ENCODE peak calls at places on chromosomes 1 and 21, in five cellular contexts. One of them, this sample, is unnamed.

GRCh38 chr1:92705456-92705855 is 79.5 kb downstream of the EVI5 start:
- DNase-seq in dorsolateral prefrontal cortex: no peak
- DNase-seq in neural progenitor cell: no peak
- DNase-seq in transverse colon: no peak
- DNase-seq in fibroblast of pulmonary artery: peak; percentile 38
- DNase-seq in this sample: no peak

GRCh38 chr1:78536427-78536826 is 45.7 kb downstream of the PTGFR start:
- DNase-seq in fibroblast of pulmonary artery: no peak
- DNase-seq in dorsolateral prefrontal cortex: no peak
- DNase-seq in neural progenitor cell: no peak
- DNase-seq in transverse colon: no peak
- DNase-seq in this sample: no peak

GRCh38 chr1:30033276-30034104 is 689.9 kb downstream of the MATN1 start:
- DNase-seq in dorsolateral prefrontal cortex: no peak
- DNase-seq in fibroblast of pulmonary artery: no peak
- DNase-seq in neural progenitor cell: no peak
- DNase-seq in transverse colon: no peak
- DNase-seq in this sample: no peak

GRCh38 chr1:112263464-112263863 is 132.6 kb upstream of the CTTNBP2NL start:
- DNase-seq in fibroblast of pulmonary artery: peak; percentile 80
- DNase-seq in neural progenitor cell: no peak
- DNase-seq in dorsolateral prefrontal cortex: no peak
- DNase-seq in transverse colon: no peak
- DNase-seq in this sample: no peak

GRCh38 chr1:177091036-177091435 is 73.5 kb downstream of the ASTN1 start:
- DNase-seq in neural progenitor cell: no peak
- DNase-seq in dorsolateral prefrontal cortex: no peak
- DNase-seq in fibroblast of pulmonary artery: no peak
- DNase-seq in transverse colon: no peak
- DNase-seq in this sample: no peak

GRCh38 chr1:3369437-3370076 is 84.9 kb upstream of the ARHGEF16 start:
- DNase-seq in transverse colon: no peak
- DNase-seq in dorsolateral prefrontal cortex: no peak
- DNase-seq in fibroblast of pulmonary artery: peak; percentile 69
- DNase-seq in neural progenitor cell: no peak
- DNase-seq in this sample: peak; percentile 45

GRCh38 chr1:6703016-6703415 is 1.4 kb upstream of the DNAJC11 start:
- DNase-seq in neural progenitor cell: no peak
- DNase-seq in dorsolateral prefrontal cortex: no peak
- DNase-seq in transverse colon: no peak
- DNase-seq in fibroblast of pulmonary artery: no peak
- DNase-seq in this sample: no peak

GRCh38 chr1:244322791-244323521 is 128.8 kb downstream of the ADSS2 start:
- DNase-seq in dorsolateral prefrontal cortex: no peak
- DNase-seq in neural progenitor cell: no peak
- DNase-seq in fibroblast of pulmonary artery: peak; percentile 98
- DNase-seq in transverse colon: no peak
- DNase-seq in this sample: no peak

GRCh38 chr1:203455706-203456105 is 19.9 kb upstream of the PRELP start:
- DNase-seq in transverse colon: no peak
- DNase-seq in neural progenitor cell: peak; percentile 65
- DNase-seq in dorsolateral prefrontal cortex: no peak
- DNase-seq in fibroblast of pulmonary artery: no peak
- DNase-seq in this sample: no peak

GRCh38 chr1:210233216-210233494 is 559 bp downstream of the SERTAD4 start:
- DNase-seq in dorsolateral prefrontal cortex: no peak
- DNase-seq in fibroblast of pulmonary artery: no peak
- DNase-seq in neural progenitor cell: peak; percentile 56
- DNase-seq in transverse colon: no peak
- DNase-seq in this sample: no peak

GRCh38 chr1:246142320-246142893 is 364.7 kb downstream of the SMYD3 start:
- DNase-seq in dorsolateral prefrontal cortex: no peak
- DNase-seq in fibroblast of pulmonary artery: peak; percentile 95
- DNase-seq in transverse colon: no peak
- DNase-seq in neural progenitor cell: no peak
- DNase-seq in this sample: no peak

GRCh38 chr1:229275005-229275404 is 4.1 kb downstream of the RAB4A start:
- DNase-seq in neural progenitor cell: no peak
- DNase-seq in dorsolateral prefrontal cortex: no peak
- DNase-seq in transverse colon: no peak
- DNase-seq in fibroblast of pulmonary artery: no peak
- DNase-seq in this sample: no peak

GRCh38 chr1:151352001-151352718 is 5.1 kb upstream of the RFX5 start:
- DNase-seq in neural progenitor cell: no peak
- DNase-seq in fibroblast of pulmonary artery: peak; percentile 65
- DNase-seq in dorsolateral prefrontal cortex: no peak
- DNase-seq in transverse colon: no peak
- DNase-seq in this sample: no peak

GRCh38 chr1:68758666-68759209 is 261.9 kb upstream of the DEPDC1 start:
- DNase-seq in dorsolateral prefrontal cortex: no peak
- DNase-seq in fibroblast of pulmonary artery: no peak
- DNase-seq in neural progenitor cell: no peak
- DNase-seq in transverse colon: no peak
- DNase-seq in this sample: no peak

GRCh38 chr1:179124866-179125265 is 43.0 kb downstream of the TOR3A start:
- DNase-seq in neural progenitor cell: no peak
- DNase-seq in fibroblast of pulmonary artery: peak; percentile 20
- DNase-seq in transverse colon: no peak
- DNase-seq in dorsolateral prefrontal cortex: no peak
- DNase-seq in this sample: no peak

GRCh38 chr1:53654216-53655210 is 84.5 kb downstream of the GLIS1 start:
- DNase-seq in fibroblast of pulmonary artery: peak; percentile 8
- DNase-seq in neural progenitor cell: no peak
- DNase-seq in dorsolateral prefrontal cortex: no peak
- DNase-seq in transverse colon: no peak
- DNase-seq in this sample: no peak

GRCh38 chr1:227321035-227321434 is 2.7 kb upstream of the CDC42BPA start:
- DNase-seq in fibroblast of pulmonary artery: no peak
- DNase-seq in neural progenitor cell: no peak
- DNase-seq in transverse colon: no peak
- DNase-seq in dorsolateral prefrontal cortex: no peak
- DNase-seq in this sample: no peak

GRCh38 chr1:171743014-171743870 is 1.4 kb upstream of the VAMP4 start:
- DNase-seq in neural progenitor cell: no peak
- DNase-seq in dorsolateral prefrontal cortex: no peak
- DNase-seq in transverse colon: peak; percentile 37
- DNase-seq in fibroblast of pulmonary artery: peak; percentile 78
- DNase-seq in this sample: no peak

GRCh38 chr1:7422561-7422960 is 348.5 kb upstream of the VAMP3 start:
- DNase-seq in dorsolateral prefrontal cortex: peak; percentile 26
- DNase-seq in fibroblast of pulmonary artery: no peak
- DNase-seq in transverse colon: no peak
- DNase-seq in neural progenitor cell: no peak
- DNase-seq in this sample: no peak

DNA sequence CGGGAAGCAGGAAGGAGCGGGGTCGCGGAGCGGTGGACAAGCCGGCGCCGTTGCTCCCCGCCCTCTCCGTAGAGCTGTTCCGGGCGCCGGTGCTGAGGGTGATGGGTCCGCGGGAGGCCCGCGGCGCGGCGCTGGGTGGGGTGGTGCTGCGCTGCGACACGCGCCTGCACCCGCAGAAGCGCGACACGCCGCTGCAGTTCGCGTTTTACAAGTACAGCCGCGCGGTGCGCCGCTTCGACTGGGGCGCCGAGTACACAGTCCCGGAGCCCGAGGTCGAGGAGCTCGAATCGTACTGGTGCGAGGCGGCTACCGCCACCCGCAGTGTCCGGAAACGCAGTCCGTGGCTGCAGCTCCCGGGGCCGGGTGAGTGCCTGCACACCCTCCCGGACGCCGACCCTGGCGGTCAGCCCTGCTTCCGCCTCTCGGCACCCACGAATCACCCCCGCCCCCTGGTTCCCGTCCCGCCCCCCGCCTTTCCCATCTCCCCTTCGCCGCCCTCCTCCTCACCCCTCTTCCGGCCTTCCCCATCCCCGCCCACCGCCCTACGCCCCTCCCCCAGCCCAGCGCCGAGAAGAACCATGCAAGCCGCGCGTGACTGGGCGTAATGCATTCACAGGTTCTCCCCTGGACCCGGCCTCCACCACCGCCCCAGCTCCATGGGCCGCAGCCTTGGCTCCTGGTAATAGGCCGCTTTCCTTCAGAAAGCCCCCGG is 5.4 kb downstream of the FCRLB start:
- DNase-seq in fibroblast of pulmonary artery: peak; percentile 86
- DNase-seq in transverse colon: peak; percentile 85
- DNase-seq in dorsolateral prefrontal cortex: peak; percentile 59
- DNase-seq in neural progenitor cell: peak; percentile 91
- DNase-seq in this sample: peak; percentile 90
- TF ChIP-seq CTCF in fibroblast of pulmonary artery: no peak
- TF ChIP-seq CTCF in transverse colon: no peak
- TF ChIP-seq CTCF in dorsolateral prefrontal cortex: no peak
- TF ChIP-seq CTCF in neural progenitor cell: no peak
- TF ChIP-seq CTCF in this sample: no peak

GRCh38 chr21:42651515-42652401 is 1.7 kb upstream of the PDE9A start:
- DNase-seq in transverse colon: peak; percentile 78
- DNase-seq in neural progenitor cell: no peak
- DNase-seq in fibroblast of pulmonary artery: no peak
- DNase-seq in dorsolateral prefrontal cortex: no peak
- DNase-seq in this sample: peak; percentile 17

GRCh38 chr21:42654179-42654912 is 925 bp downstream of the PDE9A start:
- DNase-seq in dorsolateral prefrontal cortex: no peak
- DNase-seq in fibroblast of pulmonary artery: no peak
- DNase-seq in neural progenitor cell: peak; percentile 88
- DNase-seq in transverse colon: no peak
- DNase-seq in this sample: no peak

GRCh38 chr21:42653492-42654061 is at the start of gene PDE9A:
- DNase-seq in neural progenitor cell: peak; percentile 94
- DNase-seq in dorsolateral prefrontal cortex: no peak
- DNase-seq in fibroblast of pulmonary artery: no peak
- DNase-seq in transverse colon: peak; percentile 55
- DNase-seq in this sample: no peak

GRCh38 chr21:42650441-42651421 is 2.7 kb upstream of the PDE9A start:
- DNase-seq in dorsolateral prefrontal cortex: no peak
- DNase-seq in fibroblast of pulmonary artery: no peak
- DNase-seq in transverse colon: no peak
- DNase-seq in neural progenitor cell: no peak
- DNase-seq in this sample: peak; percentile 10

GRCh38 chr21:42652527-42653491 is 612 bp upstream of the PDE9A start:
- DNase-seq in transverse colon: peak; percentile 56
- DNase-seq in dorsolateral prefrontal cortex: peak; percentile 63
- DNase-seq in fibroblast of pulmonary artery: peak; percentile 30
- DNase-seq in neural progenitor cell: peak; percentile 91
- DNase-seq in this sample: peak; percentile 64
- TF ChIP-seq CTCF in transverse colon: peak; percentile 58
- TF ChIP-seq CTCF in dorsolateral prefrontal cortex: no peak
- TF ChIP-seq CTCF in fibroblast of pulmonary artery: peak; percentile 25
- TF ChIP-seq CTCF in neural progenitor cell: peak; percentile 70
- TF ChIP-seq CTCF in this sample: peak; percentile 67

GRCh38 chr1:15972409-15972808 is 3.5 kb downstream of the ZBTB17 start:
- DNase-seq in dorsolateral prefrontal cortex: no peak
- DNase-seq in neural progenitor cell: no peak
- DNase-seq in fibroblast of pulmonary artery: no peak
- DNase-seq in transverse colon: no peak
- DNase-seq in this sample: no peak

GRCh38 chr1:15973772-15974171 is 2.1 kb downstream of the ZBTB17 start:
- DNase-seq in transverse colon: no peak
- DNase-seq in neural progenitor cell: no peak
- DNase-seq in fibroblast of pulmonary artery: no peak
- DNase-seq in dorsolateral prefrontal cortex: no peak
- DNase-seq in this sample: no peak

GRCh38 chr1:15974855-15975254 is 1.0 kb downstream of the ZBTB17 start:
- DNase-seq in transverse colon: no peak
- DNase-seq in fibroblast of pulmonary artery: no peak
- DNase-seq in dorsolateral prefrontal cortex: no peak
- DNase-seq in neural progenitor cell: no peak
- DNase-seq in this sample: no peak

GRCh38 chr1:15975805-15976680 is at the start of gene ZBTB17:
- DNase-seq in dorsolateral prefrontal cortex: peak; percentile 82
- DNase-seq in neural progenitor cell: peak; percentile 99
- DNase-seq in transverse colon: peak; percentile 96
- DNase-seq in fibroblast of pulmonary artery: peak; percentile 95
- DNase-seq in this sample: peak; percentile 94

GRCh38 chr1:15975358-15975804 is 520 bp downstream of the ZBTB17 start:
- DNase-seq in transverse colon: peak; percentile 62
- DNase-seq in fibroblast of pulmonary artery: peak; percentile 48
- DNase-seq in dorsolateral prefrontal cortex: peak; percentile 68
- DNase-seq in neural progenitor cell: peak; percentile 89
- DNase-seq in this sample: peak; percentile 69
- TF ChIP-seq CTCF in transverse colon: no peak
- TF ChIP-seq CTCF in fibroblast of pulmonary artery: no peak
- TF ChIP-seq CTCF in dorsolateral prefrontal cortex: peak; percentile 9
- TF ChIP-seq CTCF in neural progenitor cell: peak; percentile 51
- TF ChIP-seq CTCF in this sample: no peak

GRCh38 chr21:34519013-34519412 is 7.0 kb upstream of the KCNE1 start:
- DNase-seq in transverse colon: no peak
- DNase-seq in fibroblast of pulmonary artery: no peak
- DNase-seq in dorsolateral prefrontal cortex: no peak
- DNase-seq in neural progenitor cell: no peak
- DNase-seq in this sample: no peak

GRCh38 chr21:34514576-34515135 is 2.6 kb upstream of the KCNE1 start:
- DNase-seq in transverse colon: no peak
- DNase-seq in dorsolateral prefrontal cortex: no peak
- DNase-seq in fibroblast of pulmonary artery: no peak
- DNase-seq in neural progenitor cell: no peak
- DNase-seq in this sample: no peak

GRCh38 chr21:34517039-34517438 is 5.0 kb upstream of the KCNE1 start:
- DNase-seq in fibroblast of pulmonary artery: no peak
- DNase-seq in dorsolateral prefrontal cortex: no peak
- DNase-seq in transverse colon: no peak
- DNase-seq in neural progenitor cell: no peak
- DNase-seq in this sample: no peak

GRCh38 chr21:34519694-34520093 is 7.7 kb upstream of the KCNE1 start:
- DNase-seq in dorsolateral prefrontal cortex: no peak
- DNase-seq in fibroblast of pulmonary artery: no peak
- DNase-seq in transverse colon: no peak
- DNase-seq in neural progenitor cell: no peak
- DNase-seq in this sample: no peak

GRCh38 chr21:34517491-34518245 is 5.7 kb upstream of the KCNE1 start:
- DNase-seq in fibroblast of pulmonary artery: no peak
- DNase-seq in neural progenitor cell: peak; percentile 35
- DNase-seq in transverse colon: no peak
- DNase-seq in dorsolateral prefrontal cortex: no peak
- DNase-seq in this sample: no peak
- TF ChIP-seq CTCF in fibroblast of pulmonary artery: peak; percentile 11
- TF ChIP-seq CTCF in neural progenitor cell: peak; percentile 41
- TF ChIP-seq CTCF in transverse colon: peak; percentile 17
- TF ChIP-seq CTCF in dorsolateral prefrontal cortex: no peak
- TF ChIP-seq CTCF in this sample: peak; percentile 39

GRCh38 chr1:15405106-15405850 is 4.4 kb upstream of the EFHD2 start:
- DNase-seq in neural progenitor cell: no peak
- DNase-seq in fibroblast of pulmonary artery: no peak
- DNase-seq in transverse colon: no peak
- DNase-seq in dorsolateral prefrontal cortex: no peak
- DNase-seq in this sample: no peak
- TF ChIP-seq CTCF in neural progenitor cell: no peak
- TF ChIP-seq CTCF in fibroblast of pulmonary artery: no peak
- TF ChIP-seq CTCF in transverse colon: no peak
- TF ChIP-seq CTCF in dorsolateral prefrontal cortex: no peak
- TF ChIP-seq CTCF in this sample: no peak

GRCh38 chr1:205049479-205049878 is 6.5 kb downstream of the CNTN2 start:
- DNase-seq in dorsolateral prefrontal cortex: peak; percentile 75
- DNase-seq in transverse colon: no peak
- DNase-seq in fibroblast of pulmonary artery: no peak
- DNase-seq in neural progenitor cell: no peak
- DNase-seq in this sample: no peak
- TF ChIP-seq CTCF in dorsolateral prefrontal cortex: no peak
- TF ChIP-seq CTCF in transverse colon: no peak
- TF ChIP-seq CTCF in fibroblast of pulmonary artery: no peak
- TF ChIP-seq CTCF in neural progenitor cell: no peak
- TF ChIP-seq CTCF in this sample: no peak

GRCh38 chr1:14538335-14538734 is 60.1 kb upstream of the KAZN start:
- DNase-seq in dorsolateral prefrontal cortex: no peak
- DNase-seq in fibroblast of pulmonary artery: no peak
- DNase-seq in neural progenitor cell: no peak
- DNase-seq in transverse colon: no peak
- DNase-seq in this sample: no peak
- TF ChIP-seq CTCF in dorsolateral prefrontal cortex: no peak
- TF ChIP-seq CTCF in fibroblast of pulmonary artery: peak; percentile 22
- TF ChIP-seq CTCF in neural progenitor cell: peak; percentile 21
- TF ChIP-seq CTCF in transverse colon: no peak
- TF ChIP-seq CTCF in this sample: no peak

This sample was measured in left ventricle myocardium inferior.